ENCODE peak calls at places on chromosomes 13 and 19, in eight cellular contexts. M is EH; U is anterior cingulate cortex; J is NCI-H2171; E is activated T-cell treated with anti-CD3 and anti-CD28 coated beads, Interleukin-2, amount 50 U/mL, for 48 hours; W is fibroblast of mammary gland; Q is MV-4-11; N is colonic mucosa. P is an unnamed sample.

GRCh38 chr13:111470933-111471332 is 150.5 kb downstream of the TEX29 start:
- DNase-seq in M (no peak), Q (no peak), W (no peak), N (no peak), E (no peak), U (no peak), J (no peak), P (no peak)

GRCh38 chr19:7507884-7508283 is 8.0 kb upstream of the ZNF358 start:
- DNase-seq in Q (peak), N (peak), J (no peak), W (peak), E (peak), M (peak), U (no peak), P (peak)

GRCh38 chr19:35636651-35637050 is 4.9 kb upstream of the ETV2 start:
- DNase-seq in Q (no peak), N (no peak), J (no peak), W (no peak), E (no peak), U (no peak), M (no peak), P (no peak)

GRCh38 chr19:14769201-14769600 is 9.2 kb downstream of the ADGRE2 start:
- DNase-seq in U (no peak), M (no peak), Q (no peak), J (no peak), N (no peak), E (no peak), W (no peak), P (no peak)

GRCh38 chr13:107680115-107680514 is 535.2 kb downstream of the LIG4 start:
- DNase-seq in U (no peak), M (no peak), E (no peak), W (peak), N (no peak), J (no peak), Q (no peak), P (no peak)

GRCh38 chr13:33799950-33800592 is 17.9 kb upstream of the RFC3 start:
- DNase-seq in U (no peak), Q (peak), J (no peak), N (no peak), E (no peak), M (peak), W (peak), P (peak)

GRCh38 chr19:55447421-55448174 is 4.5 kb upstream of the SHISA7 start:
- DNase-seq in M (peak), E (no peak), N (no peak), Q (peak), U (peak), W (peak), J (peak), P (peak)

GRCh38 chr13:40355126-40355719 is 311.2 kb downstream of the FOXO1 start:
- DNase-seq in E (no peak), N (no peak), W (no peak), U (no peak), Q (no peak), J (no peak), M (no peak), P (no peak)

GRCh38 chr13:91346062-91346461 is 1.4 kb upstream of the MIR17HG start:
- DNase-seq in U (no peak), E (no peak), N (no peak), Q (no peak), J (no peak), M (no peak), W (no peak), P (no peak)

GRCh38 chr19:35513975-35514809 is 743 bp upstream of the DMKN start:
- DNase-seq in E (no peak), U (no peak), W (peak), M (peak), N (no peak), J (no peak), Q (no peak), P (no peak)

GRCh38 chr13:90352763-90353162 is 994.7 kb upstream of the MIR17HG start:
- DNase-seq in U (no peak), W (no peak), E (no peak), M (no peak), N (no peak), J (no peak), Q (no peak), P (no peak)

GRCh38 chr19:18322318-18322758 is 538 bp downstream of the LSM4 start:
- DNase-seq in J (peak), U (no peak), Q (peak), N (peak), E (peak), W (peak), M (peak), P (peak)

P was measured in NCI-H82.